ENCODE peak calls at places on chromosomes 6 and 20, in nine cellular contexts. I is esophagus muscularis mucosa, H is psoas muscle, W is fibroblast of lung, R is mammary epithelial cell, E is ovary, V is lower lobe of right lung, C is heart left ventricle, F is BJ. L is an unnamed sample.

GRCh38 chr6:113137411-113137810 is 719.7 kb upstream of the MARCKS start:
- DNase-seq in I (no peak), H (peak), W (peak), R (no peak), E (peak), V (no peak), C (peak), F (no peak), L (no peak)

GRCh38 chr6:151291145-151292055 is 51.6 kb downstream of the AKAP12 start:
- DNase-seq in I (no peak), H (peak), W (peak), R (no peak), E (peak), V (no peak), C (peak), F (no peak), L (peak)

GRCh38 chr6:153625089-153625488 is 414.0 kb upstream of the OPRM1 start:
- DNase-seq in I (no peak), H (no peak), W (peak), R (no peak), E (no peak), V (no peak), C (no peak), F (peak), L (no peak)

GRCh38 chr20:25220810-25221591 is 25.5 kb downstream of the ENTPD6 start:
- DNase-seq in I (no peak), H (no peak), W (no peak), R (no peak), E (no peak), V (no peak), C (peak), F (no peak), L (no peak)

GRCh38 chr6:26249709-26249958 is 115.4 kb upstream of the BTN3A2 start:
- DNase-seq in I (no peak), H (no peak), W (no peak), R (peak), E (no peak), V (no peak), C (no peak), F (no peak), L (no peak)

GRCh38 chr20:47281376-47281775 is 75.1 kb downstream of the ZMYND8 start:
- DNase-seq in I (no peak), H (no peak), W (no peak), R (no peak), E (no peak), V (no peak), C (no peak), F (no peak), L (no peak)

GRCh38 chr6:118896339-118897136 is 2.6 kb downstream of the ASF1A start:
- DNase-seq in I (no peak), H (no peak), W (peak), R (peak), E (no peak), V (no peak), C (no peak), F (no peak), L (peak)

GRCh38 chr6:32947552-32948465 is 5.1 kb downstream of the HLA-DMA start:
- DNase-seq in I (no peak), H (no peak), W (peak), R (peak), E (no peak), V (no peak), C (no peak), F (no peak), L (no peak)

GRCh38 chr20:10524643-10525042 is 89.5 kb downstream of the SLX4IP start:
- DNase-seq in I (no peak), H (no peak), W (no peak), R (peak), E (no peak), V (no peak), C (no peak), F (no peak), L (no peak)

GRCh38 chr6:147441751-147442150 is 66.7 kb upstream of the SAMD5 start:
- DNase-seq in I (no peak), H (no peak), W (peak), R (no peak), E (no peak), V (no peak), C (no peak), F (no peak), L (no peak)

GRCh38 chr20:3543901-3544507 is 73.2 kb downstream of the ATRN start:
- DNase-seq in I (no peak), H (no peak), W (no peak), R (peak), E (no peak), V (no peak), C (no peak), F (no peak), L (peak)

GRCh38 chr6:7542065-7542877 is 800 bp downstream of the DSP start:
- DNase-seq in I (peak), H (peak), W (no peak), R (no peak), E (no peak), V (peak), C (peak), F (no peak), L (no peak)

GRCh38 chr6:138455746-138456392 is 43.4 kb downstream of the NHSL1 start:
- DNase-seq in I (no peak), H (no peak), W (no peak), R (peak), E (no peak), V (no peak), C (no peak), F (no peak), L (peak)

GRCh38 chr20:58433759-58434158 is 44.7 kb downstream of the VAPB start:
- DNase-seq in I (no peak), H (no peak), W (peak), R (peak), E (no peak), V (no peak), C (no peak), F (no peak), L (no peak)

GRCh38 chr6:11763460-11764249 is 14.9 kb downstream of the ADTRP start:
- DNase-seq in I (no peak), H (no peak), W (peak), R (no peak), E (no peak), V (no peak), C (no peak), F (no peak), L (no peak)

GRCh38 chr6:164152611-164153010 is 738.1 kb downstream of the QKI start:
- DNase-seq in I (no peak), H (no peak), W (no peak), R (no peak), E (no peak), V (no peak), C (no peak), F (no peak), L (no peak)

GRCh38 chr6:115131709-115132490 is 789.1 kb upstream of the HS3ST5 start:
- DNase-seq in I (no peak), H (no peak), W (no peak), R (no peak), E (no peak), V (no peak), C (no peak), F (no peak), L (no peak)

GRCh38 chr6:70956451-70957283 is at the start of gene B3GAT2:
- DNase-seq in I (no peak), H (peak), W (peak), R (peak), E (no peak), V (no peak), C (no peak), F (no peak), L (no peak)

GRCh38 chr6:167806061-167806700 is 20.5 kb upstream of the AFDN start:
- DNase-seq in I (peak), H (no peak), W (no peak), R (no peak), E (no peak), V (no peak), C (no peak), F (no peak), L (no peak)

GRCh38 chr20:55668659-55669058 is 336.7 kb downstream of the CBLN4 start:
- DNase-seq in I (no peak), H (no peak), W (no peak), R (no peak), E (no peak), V (no peak), C (no peak), F (no peak), L (no peak)

GRCh38 chr6:56246941-56247653 is at the start of gene COL21A1:
- DNase-seq in I (no peak), H (peak), W (peak), R (no peak), E (peak), V (peak), C (peak), F (no peak), L (no peak)

GRCh38 chr6:160950507-160950906 is 41.1 kb upstream of the MAP3K4 start:
- DNase-seq in I (peak), H (no peak), W (peak), R (peak), E (no peak), V (no peak), C (peak), F (no peak), L (no peak)

GRCh38 chr6:39184906-39185580 is 44.2 kb downstream of the KCNK5 start:
- DNase-seq in I (no peak), H (no peak), W (no peak), R (peak), E (no peak), V (peak), C (no peak), F (no peak), L (no peak)

GRCh38 chr6:126156973-126157372 is 170.6 kb downstream of the TRMT11 start:
- DNase-seq in I (no peak), H (no peak), W (no peak), R (no peak), E (no peak), V (no peak), C (no peak), F (no peak), L (no peak)

GRCh38 chr6:44006872-44007303 is 120.4 kb downstream of the MRPL14 start:
- DNase-seq in I (no peak), H (no peak), W (no peak), R (no peak), E (no peak), V (no peak), C (no peak), F (no peak), L (no peak)

GRCh38 chr6:151269318-151269995 is 29.7 kb downstream of the AKAP12 start:
- DNase-seq in I (no peak), H (no peak), W (peak), R (peak), E (no peak), V (no peak), C (no peak), F (peak), L (peak)

GRCh38 chr20:44174996-44175766 is 11.8 kb downstream of the JPH2 start:
- DNase-seq in I (no peak), H (peak), W (no peak), R (no peak), E (no peak), V (no peak), C (no peak), F (no peak), L (no peak)

GRCh38 chr20:14477125-14477524 is 139.7 kb upstream of the FLRT3 start:
- DNase-seq in I (no peak), H (no peak), W (peak), R (peak), E (no peak), V (no peak), C (no peak), F (no peak), L (peak)

GRCh38 chr6:1689141-1689540 is 79.4 kb downstream of the FOXC1 start:
- DNase-seq in I (no peak), H (no peak), W (no peak), R (peak), E (no peak), V (no peak), C (no peak), F (peak), L (peak)

GRCh38 chr6:1636971-1637871 is 27.5 kb downstream of the FOXC1 start:
- DNase-seq in I (no peak), H (no peak), W (no peak), R (peak), E (no peak), V (no peak), C (no peak), F (no peak), L (no peak)

GRCh38 chr20:14521436-14521835 is 184.0 kb upstream of the FLRT3 start:
- DNase-seq in I (no peak), H (no peak), W (peak), R (peak), E (no peak), V (no peak), C (no peak), F (peak), L (peak)

GRCh38 chr6:28589952-28590340 is 64.3 kb downstream of the GPX5 start:
- DNase-seq in I (no peak), H (no peak), W (no peak), R (no peak), E (no peak), V (no peak), C (peak), F (no peak), L (no peak)

GRCh38 chr20:8901237-8902025 is 167.5 kb upstream of the PLCB4 start:
- DNase-seq in I (no peak), H (peak), W (no peak), R (no peak), E (no peak), V (no peak), C (peak), F (peak), L (no peak)

GRCh38 chr6:29946787-29947186 is 4.5 kb downstream of the HLA-A start:
- DNase-seq in I (no peak), H (no peak), W (no peak), R (no peak), E (no peak), V (no peak), C (no peak), F (no peak), L (no peak)

GRCh38 chr6:155388546-155388945 is 67.1 kb downstream of the NOX3 start:
- DNase-seq in I (no peak), H (no peak), W (no peak), R (no peak), E (no peak), V (no peak), C (no peak), F (no peak), L (peak)

GRCh38 chr6:155381856-155382690 is 67.8 kb upstream of the TFB1M start:
- DNase-seq in I (no peak), H (no peak), W (peak), R (peak), E (no peak), V (no peak), C (no peak), F (peak), L (no peak)

GRCh38 chr6:155387551-155387950 is 68.1 kb downstream of the NOX3 start:
- DNase-seq in I (no peak), H (no peak), W (no peak), R (no peak), E (no peak), V (no peak), C (no peak), F (no peak), L (no peak)

GRCh38 chr6:155380666-155381332 is 66.5 kb upstream of the TFB1M start:
- DNase-seq in I (no peak), H (no peak), W (no peak), R (no peak), E (no peak), V (no peak), C (no peak), F (no peak), L (no peak)

GRCh38 chr6:155384343-155384742 is 70.1 kb upstream of the TFB1M start:
- DNase-seq in I (no peak), H (no peak), W (no peak), R (no peak), E (no peak), V (no peak), C (no peak), F (no peak), L (no peak)
- H3K4me3 ChIP-seq in I (no peak), H (no peak), W (no peak), R (no peak), E (no peak), V (no peak), C (no peak), F (no peak), L (no peak)

GRCh38 chr6:108801331-108801730 is 46.9 kb upstream of the ARMC2 start:
- DNase-seq in I (no peak), H (no peak), W (no peak), R (no peak), E (no peak), V (no peak), C (peak), F (no peak), L (no peak)

GRCh38 chr6:108800510-108800909 is 47.7 kb upstream of the ARMC2 start:
- DNase-seq in I (no peak), H (no peak), W (no peak), R (no peak), E (no peak), V (no peak), C (peak), F (no peak), L (no peak)

GRCh38 chr6:108798672-108799355 is 49.4 kb upstream of the ARMC2 start:
- DNase-seq in I (no peak), H (peak), W (no peak), R (no peak), E (no peak), V (peak), C (peak), F (no peak), L (no peak)

GRCh38 chr6:108799356-108799720 is 48.9 kb upstream of the ARMC2 start:
- DNase-seq in I (no peak), H (no peak), W (no peak), R (no peak), E (no peak), V (no peak), C (no peak), F (no peak), L (no peak)

GRCh38 chr6:108799791-108800190 is 48.4 kb upstream of the ARMC2 start:
- DNase-seq in I (no peak), H (no peak), W (no peak), R (no peak), E (no peak), V (no peak), C (no peak), F (no peak), L (no peak)
- TF ChIP-seq CTCF in I (no peak), H (no peak), W (no peak), R (no peak), E (no peak), V (no peak), C (no peak), F (no peak), L (no peak)

GRCh38 chr20:63176448-63177133 is 39.3 kb downstream of the YTHDF1 start:
- DNase-seq in I (no peak), H (no peak), W (no peak), R (no peak), E (no peak), V (no peak), C (no peak), F (no peak), L (no peak)
- H3K4me3 ChIP-seq in I (no peak), H (no peak), W (no peak), R (no peak), E (no peak), V (no peak), C (no peak), F (no peak), L (no peak)

DNA sequence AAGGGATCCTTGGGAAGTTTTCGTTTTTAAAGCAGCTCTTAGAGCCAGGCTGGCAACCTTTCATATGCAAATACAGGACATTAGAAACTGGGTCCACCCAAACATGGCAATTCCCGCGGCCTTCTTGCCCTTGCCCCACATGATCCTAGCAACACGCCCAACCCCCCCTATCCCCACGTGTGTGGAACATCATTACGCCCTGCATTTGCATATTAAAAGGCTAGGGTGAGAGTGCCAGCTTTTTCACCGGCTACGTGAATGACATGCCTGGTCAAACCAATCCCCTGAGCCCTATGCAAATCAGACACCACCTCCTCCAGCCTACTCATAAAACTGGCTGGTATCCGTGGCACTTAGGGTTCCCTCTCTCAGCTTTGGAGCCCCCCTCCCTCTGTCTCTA is 88.1 kb downstream of the TNFRSF21 start:
- DNase-seq in I (no peak), H (no peak), W (no peak), R (no peak), E (no peak), V (no peak), C (no peak), F (no peak), L (no peak)
- TF ChIP-seq CTCF in I (no peak), H (no peak), W (no peak), R (no peak), E (no peak), V (no peak), C (no peak), F (no peak), L (no peak)